ENCODE peak calls at places on chromosome 7, in seven cellular contexts. One of them, this sample, is unnamed.

GRCh38 chr7:152136623-152137022 is 111.1 kb downstream of the GALNT11 start:
- DNase-seq in Peyer's patch: no peak
- DNase-seq in thyroid gland: no peak
- DNase-seq in NB4: no peak
- DNase-seq in ovary: no peak
- DNase-seq in H1: no peak
- DNase-seq in prostate gland: no peak
- DNase-seq in this sample: no peak

GRCh38 chr7:11605749-11606148 is 226.2 kb downstream of the THSD7A start:
- DNase-seq in ovary: no peak
- DNase-seq in Peyer's patch: no peak
- DNase-seq in H1: no peak
- DNase-seq in thyroid gland: no peak
- DNase-seq in NB4: no peak
- DNase-seq in prostate gland: no peak
- DNase-seq in this sample: no peak

GRCh38 chr7:41696323-41696916 is 6.5 kb downstream of the INHBA start:
- DNase-seq in prostate gland: peak
- DNase-seq in H1: peak
- DNase-seq in Peyer's patch: peak
- DNase-seq in NB4: peak
- DNase-seq in ovary: peak
- DNase-seq in thyroid gland: peak
- DNase-seq in this sample: peak

GRCh38 chr7:70417061-70417655 is 714.8 kb upstream of the GALNT17 start:
- DNase-seq in prostate gland: no peak
- DNase-seq in thyroid gland: no peak
- DNase-seq in H1: no peak
- DNase-seq in ovary: no peak
- DNase-seq in NB4: no peak
- DNase-seq in Peyer's patch: no peak
- DNase-seq in this sample: peak

GRCh38 chr7:28405662-28406061 is 6.7 kb upstream of the CREB5 start:
- DNase-seq in ovary: no peak
- DNase-seq in Peyer's patch: peak
- DNase-seq in prostate gland: no peak
- DNase-seq in H1: no peak
- DNase-seq in thyroid gland: peak
- DNase-seq in NB4: no peak
- DNase-seq in this sample: peak

GRCh38 chr7:70614237-70614984 is 517.5 kb upstream of the GALNT17 start:
- DNase-seq in prostate gland: peak
- DNase-seq in ovary: peak
- DNase-seq in thyroid gland: peak
- DNase-seq in NB4: peak
- DNase-seq in Peyer's patch: no peak
- DNase-seq in H1: no peak
- DNase-seq in this sample: peak

GRCh38 chr7:149458235-149458634 is 2.6 kb downstream of the ZNF777 start:
- DNase-seq in ovary: no peak
- DNase-seq in prostate gland: no peak
- DNase-seq in thyroid gland: no peak
- DNase-seq in H1: no peak
- DNase-seq in Peyer's patch: no peak
- DNase-seq in NB4: peak
- DNase-seq in this sample: no peak

GRCh38 chr7:145902123-145902522 is 214.5 kb upstream of the CNTNAP2 start:
- DNase-seq in Peyer's patch: no peak
- DNase-seq in NB4: no peak
- DNase-seq in thyroid gland: no peak
- DNase-seq in H1: no peak
- DNase-seq in prostate gland: no peak
- DNase-seq in ovary: no peak
- DNase-seq in this sample: no peak

GRCh38 chr7:57348646-57349269 is 101.2 kb upstream of the ZNF716 start:
- DNase-seq in prostate gland: no peak
- DNase-seq in thyroid gland: no peak
- DNase-seq in Peyer's patch: no peak
- DNase-seq in NB4: no peak
- DNase-seq in H1: no peak
- DNase-seq in ovary: no peak
- DNase-seq in this sample: peak

GRCh38 chr7:29684787-29685650 is 121.3 kb upstream of the WIPF3 start:
- DNase-seq in H1: peak
- DNase-seq in Peyer's patch: peak
- DNase-seq in thyroid gland: peak
- DNase-seq in ovary: peak
- DNase-seq in prostate gland: peak
- DNase-seq in NB4: peak
- DNase-seq in this sample: peak

GRCh38 chr7:19928247-19928646 is 154.8 kb upstream of the TMEM196 start:
- DNase-seq in H1: no peak
- DNase-seq in prostate gland: no peak
- DNase-seq in Peyer's patch: no peak
- DNase-seq in thyroid gland: no peak
- DNase-seq in ovary: no peak
- DNase-seq in NB4: no peak
- DNase-seq in this sample: no peak

GRCh38 chr7:129690701-129691100 is 79.2 kb downstream of the NRF1 start:
- DNase-seq in ovary: no peak
- DNase-seq in Peyer's patch: no peak
- DNase-seq in prostate gland: no peak
- DNase-seq in thyroid gland: no peak
- DNase-seq in NB4: no peak
- DNase-seq in H1: no peak
- DNase-seq in this sample: no peak

GRCh38 chr7:110600983-110601382 is 489.9 kb upstream of the LRRN3 start:
- DNase-seq in ovary: no peak
- DNase-seq in prostate gland: no peak
- DNase-seq in H1: no peak
- DNase-seq in NB4: no peak
- DNase-seq in Peyer's patch: no peak
- DNase-seq in thyroid gland: no peak
- DNase-seq in this sample: no peak

GRCh38 chr7:106075937-106076336 is 36.2 kb downstream of the SYPL1 start:
- DNase-seq in H1: no peak
- DNase-seq in thyroid gland: no peak
- DNase-seq in Peyer's patch: no peak
- DNase-seq in ovary: no peak
- DNase-seq in NB4: no peak
- DNase-seq in prostate gland: no peak
- DNase-seq in this sample: no peak

GRCh38 chr7:29127527-29127926 is 18.8 kb downstream of the CPVL start:
- DNase-seq in prostate gland: no peak
- DNase-seq in ovary: no peak
- DNase-seq in H1: no peak
- DNase-seq in Peyer's patch: no peak
- DNase-seq in thyroid gland: no peak
- DNase-seq in NB4: no peak
- DNase-seq in this sample: no peak

GRCh38 chr7:77409005-77409738 is 7.0 kb downstream of the GSAP start:
- DNase-seq in ovary: no peak
- DNase-seq in Peyer's patch: no peak
- DNase-seq in prostate gland: no peak
- DNase-seq in H1: no peak
- DNase-seq in thyroid gland: no peak
- DNase-seq in NB4: no peak
- DNase-seq in this sample: no peak

GRCh38 chr7:89760690-89761089 is 393.6 kb upstream of the STEAP1 start:
- DNase-seq in NB4: no peak
- DNase-seq in Peyer's patch: no peak
- DNase-seq in ovary: no peak
- DNase-seq in H1: no peak
- DNase-seq in thyroid gland: no peak
- DNase-seq in prostate gland: no peak
- DNase-seq in this sample: no peak

GRCh38 chr7:23123007-23123406 is 17.4 kb downstream of the KLHL7 start:
- DNase-seq in ovary: no peak
- DNase-seq in thyroid gland: no peak
- DNase-seq in prostate gland: no peak
- DNase-seq in Peyer's patch: no peak
- DNase-seq in NB4: no peak
- DNase-seq in H1: no peak
- DNase-seq in this sample: no peak

GRCh38 chr7:152128741-152129461 is 103.4 kb downstream of the GALNT11 start:
- DNase-seq in thyroid gland: no peak
- DNase-seq in ovary: no peak
- DNase-seq in Peyer's patch: no peak
- DNase-seq in H1: no peak
- DNase-seq in prostate gland: no peak
- DNase-seq in NB4: no peak
- DNase-seq in this sample: no peak

GRCh38 chr7:157141525-157142060 is 2.9 kb downstream of the UBE3C start:
- DNase-seq in NB4: no peak
- DNase-seq in H1: no peak
- DNase-seq in Peyer's patch: no peak
- DNase-seq in thyroid gland: no peak
- DNase-seq in prostate gland: no peak
- DNase-seq in ovary: no peak
- DNase-seq in this sample: no peak

GRCh38 chr7:157138101-157138423 is 664 bp upstream of the UBE3C start:
- DNase-seq in thyroid gland: no peak
- DNase-seq in NB4: no peak
- DNase-seq in H1: no peak
- DNase-seq in ovary: no peak
- DNase-seq in Peyer's patch: no peak
- DNase-seq in prostate gland: no peak
- DNase-seq in this sample: no peak

GRCh38 chr7:157140118-157140905 is 1.6 kb downstream of the UBE3C start:
- DNase-seq in H1: no peak
- DNase-seq in thyroid gland: no peak
- DNase-seq in prostate gland: no peak
- DNase-seq in ovary: no peak
- DNase-seq in NB4: peak
- DNase-seq in Peyer's patch: no peak
- DNase-seq in this sample: no peak

GRCh38 chr7:157138424-157139141 is at the start of gene UBE3C:
- DNase-seq in NB4: peak
- DNase-seq in H1: peak
- DNase-seq in prostate gland: peak
- DNase-seq in ovary: peak
- DNase-seq in Peyer's patch: peak
- DNase-seq in thyroid gland: peak
- DNase-seq in this sample: peak

GRCh38 chr7:157139142-157140117 is 704 bp downstream of the UBE3C start:
- DNase-seq in NB4: no peak
- DNase-seq in ovary: peak
- DNase-seq in H1: no peak
- DNase-seq in Peyer's patch: peak
- DNase-seq in prostate gland: peak
- DNase-seq in thyroid gland: peak
- DNase-seq in this sample: peak
- TF ChIP-seq POLR2A in NB4: no peak
- TF ChIP-seq POLR2A in ovary: no peak
- TF ChIP-seq POLR2A in H1: no peak
- TF ChIP-seq POLR2A in Peyer's patch: peak
- TF ChIP-seq POLR2A in prostate gland: no peak
- TF ChIP-seq POLR2A in thyroid gland: no peak
- TF ChIP-seq POLR2A in this sample: no peak

DNA sequence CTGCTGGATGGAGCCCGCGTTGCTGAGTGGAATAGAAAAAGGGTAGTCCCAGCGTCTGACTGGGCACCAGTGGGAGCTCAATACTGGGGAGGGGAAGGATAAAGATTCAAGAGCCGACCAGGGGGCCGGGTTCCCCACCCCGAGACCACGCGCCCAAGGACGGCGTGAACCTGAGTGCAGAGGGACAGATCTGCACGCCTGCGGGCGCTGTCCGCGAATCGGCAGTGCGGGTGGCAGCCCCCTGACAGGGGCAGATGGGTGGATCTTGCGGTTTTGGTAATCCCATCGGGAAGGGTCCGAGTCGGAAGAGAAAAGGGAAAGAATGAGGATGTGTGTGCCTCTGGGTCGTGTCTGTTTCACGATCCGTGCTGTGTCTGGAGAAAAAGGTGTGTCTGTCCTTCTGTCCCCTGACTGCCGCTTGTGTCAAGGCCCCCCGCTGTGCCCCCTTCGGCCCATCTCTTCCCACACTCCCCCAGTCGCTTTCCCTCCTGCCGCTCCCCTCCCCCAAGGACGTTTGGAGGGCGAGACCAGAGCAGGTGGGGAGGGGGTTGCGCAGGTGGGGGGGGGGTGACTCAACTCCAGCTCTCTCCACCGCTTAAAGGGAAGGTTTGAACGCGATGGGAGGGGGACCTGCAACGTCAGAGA is 711 bp upstream of the VGF start:
- DNase-seq in ovary: no peak
- DNase-seq in Peyer's patch: no peak
- DNase-seq in H1: no peak
- DNase-seq in prostate gland: no peak
- DNase-seq in thyroid gland: no peak
- DNase-seq in NB4: no peak
- DNase-seq in this sample: no peak
- H3K4me3 ChIP-seq in ovary: no peak
- H3K4me3 ChIP-seq in Peyer's patch: peak
- H3K4me3 ChIP-seq in H1: peak
- H3K4me3 ChIP-seq in prostate gland: no peak
- H3K4me3 ChIP-seq in thyroid gland: no peak
- H3K4me3 ChIP-seq in NB4: no peak
- H3K4me3 ChIP-seq in this sample: peak

GRCh38 chr7:140402178-140402835 is 1.6 kb upstream of the RAB19 start:
- DNase-seq in ovary: no peak
- DNase-seq in thyroid gland: no peak
- DNase-seq in NB4: peak
- DNase-seq in prostate gland: no peak
- DNase-seq in Peyer's patch: no peak
- DNase-seq in H1: no peak
- DNase-seq in this sample: no peak

GRCh38 chr7:140393756-140394306 is 4.5 kb downstream of the SLC37A3 start:
- DNase-seq in Peyer's patch: no peak
- DNase-seq in NB4: no peak
- DNase-seq in prostate gland: no peak
- DNase-seq in H1: no peak
- DNase-seq in ovary: no peak
- DNase-seq in thyroid gland: no peak
- DNase-seq in this sample: no peak

GRCh38 chr7:140398821-140399220 is 491 bp upstream of the SLC37A3 start:
- DNase-seq in prostate gland: no peak
- DNase-seq in Peyer's patch: no peak
- DNase-seq in ovary: no peak
- DNase-seq in H1: no peak
- DNase-seq in NB4: no peak
- DNase-seq in thyroid gland: peak
- DNase-seq in this sample: no peak

GRCh38 chr7:140400381-140400780 is 2.1 kb upstream of the SLC37A3 start:
- DNase-seq in H1: no peak
- DNase-seq in ovary: no peak
- DNase-seq in Peyer's patch: no peak
- DNase-seq in prostate gland: no peak
- DNase-seq in thyroid gland: no peak
- DNase-seq in NB4: no peak
- DNase-seq in this sample: no peak

GRCh38 chr7:140397784-140398750 is at the start of gene SLC37A3:
- DNase-seq in thyroid gland: peak
- DNase-seq in ovary: peak
- DNase-seq in H1: peak
- DNase-seq in Peyer's patch: peak
- DNase-seq in prostate gland: peak
- DNase-seq in NB4: peak
- DNase-seq in this sample: peak
- TF ChIP-seq POLR2A in thyroid gland: peak
- TF ChIP-seq POLR2A in ovary: peak
- TF ChIP-seq POLR2A in H1: peak
- TF ChIP-seq POLR2A in Peyer's patch: peak
- TF ChIP-seq POLR2A in prostate gland: peak
- TF ChIP-seq POLR2A in NB4: peak
- TF ChIP-seq POLR2A in this sample: peak

GRCh38 chr7:27148031-27148775 is 629 bp upstream of the HOXA6 start:
- DNase-seq in Peyer's patch: peak
- DNase-seq in thyroid gland: no peak
- DNase-seq in H1: no peak
- DNase-seq in ovary: no peak
- DNase-seq in NB4: peak
- DNase-seq in prostate gland: no peak
- DNase-seq in this sample: no peak
- H3K4me3 ChIP-seq in Peyer's patch: peak
- H3K4me3 ChIP-seq in thyroid gland: no peak
- H3K4me3 ChIP-seq in H1: peak
- H3K4me3 ChIP-seq in ovary: peak
- H3K4me3 ChIP-seq in NB4: peak
- H3K4me3 ChIP-seq in prostate gland: peak
- H3K4me3 ChIP-seq in this sample: peak

This sample was measured in gastrocnemius medialis.